ENCODE peak calls at places on chromosomes 4 and X, in five cellular contexts. One of them, this sample, is unnamed.

GRCh38 chr4:94642561-94642866 is 115.2 kb upstream of the BMPR1B start:
- DNase-seq in fibroblast of lung: peak
- DNase-seq in RWPE1: no peak
- DNase-seq in left lung: no peak
- DNase-seq in neural progenitor cell: no peak
- DNase-seq in this sample: no peak

GRCh38 chr4:15951781-15952180 is 11.2 kb downstream of the FGFBP2 start:
- DNase-seq in fibroblast of lung: no peak
- DNase-seq in RWPE1: no peak
- DNase-seq in left lung: no peak
- DNase-seq in neural progenitor cell: no peak
- DNase-seq in this sample: no peak

GRCh38 chr4:94695389-94695788 is 62.4 kb upstream of the BMPR1B start:
- DNase-seq in fibroblast of lung: no peak
- DNase-seq in RWPE1: no peak
- DNase-seq in left lung: no peak
- DNase-seq in neural progenitor cell: no peak
- DNase-seq in this sample: no peak

GRCh38 chrX:140507223-140507981 is 2.5 kb upstream of the SOX3 start:
- DNase-seq in fibroblast of lung: no peak
- DNase-seq in RWPE1: peak
- DNase-seq in left lung: no peak
- DNase-seq in neural progenitor cell: peak
- DNase-seq in this sample: no peak

GRCh38 chrX:16914058-16914457 is 32.4 kb upstream of the REPS2 start:
- DNase-seq in fibroblast of lung: no peak
- DNase-seq in RWPE1: no peak
- DNase-seq in left lung: no peak
- DNase-seq in neural progenitor cell: no peak
- DNase-seq in this sample: no peak

GRCh38 chr4:146124023-146124680 is 51.4 kb upstream of the LSM6 start:
- DNase-seq in fibroblast of lung: peak
- DNase-seq in RWPE1: no peak
- DNase-seq in left lung: no peak
- DNase-seq in neural progenitor cell: peak
- DNase-seq in this sample: no peak

GRCh38 chr4:23135792-23136645 is 443.3 kb downstream of the GBA3 start:
- DNase-seq in fibroblast of lung: peak
- DNase-seq in RWPE1: peak
- DNase-seq in left lung: no peak
- DNase-seq in neural progenitor cell: peak
- DNase-seq in this sample: peak

GRCh38 chrX:40504801-40505605 is 75.8 kb upstream of the ATP6AP2 start:
- DNase-seq in fibroblast of lung: peak
- DNase-seq in RWPE1: no peak
- DNase-seq in left lung: no peak
- DNase-seq in neural progenitor cell: no peak
- DNase-seq in this sample: no peak

GRCh38 chr4:159723341-159724048 is 620.6 kb downstream of the RAPGEF2 start:
- DNase-seq in fibroblast of lung: peak
- DNase-seq in RWPE1: no peak
- DNase-seq in left lung: no peak
- DNase-seq in neural progenitor cell: no peak
- DNase-seq in this sample: no peak

GRCh38 chr4:185903205-185903604 is 91.2 kb upstream of the SORBS2 start:
- DNase-seq in fibroblast of lung: no peak
- DNase-seq in RWPE1: peak
- DNase-seq in left lung: no peak
- DNase-seq in neural progenitor cell: no peak
- DNase-seq in this sample: no peak

GRCh38 chrX:108230562-108230961 is 139.0 kb downstream of the ATG4A start:
- DNase-seq in fibroblast of lung: no peak
- DNase-seq in RWPE1: no peak
- DNase-seq in left lung: no peak
- DNase-seq in neural progenitor cell: no peak
- DNase-seq in this sample: no peak

GRCh38 chrX:28625223-28625622 is 38.0 kb downstream of the IL1RAPL1 start:
- DNase-seq in fibroblast of lung: no peak
- DNase-seq in RWPE1: no peak
- DNase-seq in left lung: no peak
- DNase-seq in neural progenitor cell: peak
- DNase-seq in this sample: no peak

GRCh38 chrX:84340981-84341380 is 153.0 kb upstream of the RPS6KA6 start:
- DNase-seq in fibroblast of lung: peak
- DNase-seq in RWPE1: no peak
- DNase-seq in left lung: no peak
- DNase-seq in neural progenitor cell: no peak
- DNase-seq in this sample: no peak

GRCh38 chrX:57286507-57287251 is at the start of gene FAAH2:
- DNase-seq in fibroblast of lung: no peak
- DNase-seq in RWPE1: peak
- DNase-seq in left lung: peak
- DNase-seq in neural progenitor cell: peak
- DNase-seq in this sample: no peak

GRCh38 chr4:102477657-102478056 is 23.5 kb upstream of the NFKB1 start:
- DNase-seq in fibroblast of lung: no peak
- DNase-seq in RWPE1: no peak
- DNase-seq in left lung: no peak
- DNase-seq in neural progenitor cell: no peak
- DNase-seq in this sample: no peak

GRCh38 chr4:101833455-101833854 is 42.9 kb downstream of the BANK1 start:
- DNase-seq in fibroblast of lung: no peak
- DNase-seq in RWPE1: no peak
- DNase-seq in left lung: no peak
- DNase-seq in neural progenitor cell: no peak
- DNase-seq in this sample: no peak

GRCh38 chr4:45292844-45293243 is 566.5 kb upstream of the GNPDA2 start:
- DNase-seq in fibroblast of lung: no peak
- DNase-seq in RWPE1: no peak
- DNase-seq in left lung: no peak
- DNase-seq in neural progenitor cell: no peak
- DNase-seq in this sample: no peak

GRCh38 chr4:76595435-76595834 is 160.4 kb downstream of the SHROOM3 start:
- DNase-seq in fibroblast of lung: no peak
- DNase-seq in RWPE1: no peak
- DNase-seq in left lung: no peak
- DNase-seq in neural progenitor cell: no peak
- DNase-seq in this sample: no peak

GRCh38 chr4:160143574-160143973 is 1040.7 kb downstream of the RAPGEF2 start:
- DNase-seq in fibroblast of lung: no peak
- DNase-seq in RWPE1: no peak
- DNase-seq in left lung: no peak
- DNase-seq in neural progenitor cell: no peak
- DNase-seq in this sample: no peak

GRCh38 chr4:145843148-145843547 is 95.5 kb downstream of the ZNF827 start:
- DNase-seq in fibroblast of lung: peak
- DNase-seq in RWPE1: peak
- DNase-seq in left lung: no peak
- DNase-seq in neural progenitor cell: no peak
- DNase-seq in this sample: no peak

GRCh38 chrX:23344904-23345271 is 10.2 kb downstream of the PTCHD1 start:
- DNase-seq in fibroblast of lung: no peak
- DNase-seq in RWPE1: no peak
- DNase-seq in left lung: no peak
- DNase-seq in neural progenitor cell: no peak
- DNase-seq in this sample: no peak

GRCh38 chr4:33060873-33061542 is 2340.8 kb downstream of the PCDH7 start:
- DNase-seq in fibroblast of lung: peak
- DNase-seq in RWPE1: peak
- DNase-seq in left lung: no peak
- DNase-seq in neural progenitor cell: peak
- DNase-seq in this sample: peak

GRCh38 chr4:101393256-101393655 is 45.9 kb upstream of the PPP3CA start:
- DNase-seq in fibroblast of lung: peak
- DNase-seq in RWPE1: peak
- DNase-seq in left lung: no peak
- DNase-seq in neural progenitor cell: no peak
- DNase-seq in this sample: no peak

GRCh38 chr4:124499266-124499665 is 213.3 kb downstream of the ANKRD50 start:
- DNase-seq in fibroblast of lung: peak
- DNase-seq in RWPE1: no peak
- DNase-seq in left lung: no peak
- DNase-seq in neural progenitor cell: peak
- DNase-seq in this sample: no peak

GRCh38 chrX:63050225-63050624 is 300.9 kb downstream of the SPIN4 start:
- DNase-seq in fibroblast of lung: no peak
- DNase-seq in RWPE1: no peak
- DNase-seq in left lung: no peak
- DNase-seq in neural progenitor cell: no peak
- DNase-seq in this sample: no peak

GRCh38 chrX:13215729-13216128 is 104.1 kb downstream of the ATXN3L start:
- DNase-seq in fibroblast of lung: peak
- DNase-seq in RWPE1: no peak
- DNase-seq in left lung: no peak
- DNase-seq in neural progenitor cell: no peak
- DNase-seq in this sample: no peak

GRCh38 chr4:242121-242848 is 63.0 kb downstream of the ZNF732 start:
- DNase-seq in fibroblast of lung: peak
- DNase-seq in RWPE1: no peak
- DNase-seq in left lung: peak
- DNase-seq in neural progenitor cell: peak
- DNase-seq in this sample: no peak

GRCh38 chr4:153207027-153207426 is 2.8 kb downstream of the TRIM2 start:
- DNase-seq in fibroblast of lung: no peak
- DNase-seq in RWPE1: no peak
- DNase-seq in left lung: no peak
- DNase-seq in neural progenitor cell: no peak
- DNase-seq in this sample: no peak

GRCh38 chr4:153205757-153206156 is 1.5 kb downstream of the TRIM2 start:
- DNase-seq in fibroblast of lung: peak
- DNase-seq in RWPE1: peak
- DNase-seq in left lung: peak
- DNase-seq in neural progenitor cell: peak
- DNase-seq in this sample: no peak

GRCh38 chr4:153206534-153206933 is 2.3 kb downstream of the TRIM2 start:
- DNase-seq in fibroblast of lung: no peak
- DNase-seq in RWPE1: no peak
- DNase-seq in left lung: no peak
- DNase-seq in neural progenitor cell: peak
- DNase-seq in this sample: no peak

GRCh38 chr4:153209410-153209809 is 5.2 kb downstream of the TRIM2 start:
- DNase-seq in fibroblast of lung: no peak
- DNase-seq in RWPE1: no peak
- DNase-seq in left lung: no peak
- DNase-seq in neural progenitor cell: no peak
- DNase-seq in this sample: no peak

DNA sequence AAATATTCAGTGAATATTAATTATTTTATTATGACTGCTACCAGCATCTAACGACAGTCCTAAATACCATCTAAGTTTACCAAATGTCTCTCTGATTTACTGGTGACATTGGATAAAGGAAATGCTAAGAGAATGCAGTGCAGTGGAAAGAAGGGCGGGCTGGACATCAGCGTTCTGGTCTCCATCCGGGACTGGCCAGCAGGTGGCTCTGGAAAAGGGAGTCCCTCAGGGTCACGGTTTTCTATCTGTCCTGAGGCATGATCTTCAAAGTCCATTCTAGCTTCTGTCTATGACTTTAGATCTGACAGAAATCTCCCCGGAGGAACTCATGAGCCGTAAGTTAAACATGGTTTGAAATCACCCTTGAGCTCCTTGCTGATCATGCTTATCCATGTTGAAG is 3.3 kb downstream of the TRIM2 start:
- DNase-seq in fibroblast of lung: no peak
- DNase-seq in RWPE1: peak
- DNase-seq in left lung: no peak
- DNase-seq in neural progenitor cell: peak
- DNase-seq in this sample: peak
- TF ChIP-seq CTCF in fibroblast of lung: peak
- TF ChIP-seq CTCF in RWPE1: no peak
- TF ChIP-seq CTCF in left lung: peak
- TF ChIP-seq CTCF in neural progenitor cell: peak
- TF ChIP-seq CTCF in this sample: peak

GRCh38 chrX:50448565-50448964 is 22.1 kb downstream of the DGKK start:
- DNase-seq in fibroblast of lung: no peak
- DNase-seq in RWPE1: peak
- DNase-seq in left lung: no peak
- DNase-seq in neural progenitor cell: no peak
- DNase-seq in this sample: no peak
- TF ChIP-seq CTCF in fibroblast of lung: no peak
- TF ChIP-seq CTCF in RWPE1: no peak
- TF ChIP-seq CTCF in left lung: no peak
- TF ChIP-seq CTCF in neural progenitor cell: peak
- TF ChIP-seq CTCF in this sample: no peak

DNA sequence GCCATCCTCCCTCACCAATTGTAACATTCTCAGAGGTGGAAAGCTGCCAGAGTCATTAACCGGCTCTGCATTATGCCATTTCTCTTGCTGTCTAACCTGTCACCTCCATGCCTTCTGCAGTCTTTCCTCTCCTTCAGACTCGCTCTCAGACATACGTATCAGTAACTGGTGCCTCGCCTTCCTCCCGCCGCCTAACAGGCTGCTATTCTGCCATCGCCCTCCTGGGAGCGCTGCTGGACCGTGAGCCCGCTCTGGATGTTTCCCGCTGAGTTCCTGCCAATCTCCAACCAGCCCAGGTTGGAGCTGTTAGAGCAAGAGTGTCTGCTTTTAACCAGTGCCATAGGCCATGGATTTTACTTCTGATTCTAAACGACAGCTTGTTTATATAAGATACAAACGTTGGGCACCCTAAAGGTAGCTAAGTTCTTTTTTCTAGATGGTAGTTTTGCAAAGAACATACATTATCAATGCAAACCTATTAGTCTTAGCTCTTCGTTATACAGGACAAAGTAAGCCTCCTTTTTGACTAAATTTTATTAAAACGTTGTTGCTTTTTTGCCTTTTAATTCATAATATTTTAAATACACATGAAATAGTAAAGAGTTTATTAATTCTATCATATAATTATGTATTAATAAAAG is 59.5 kb upstream of the NEIL3 start:
- DNase-seq in fibroblast of lung: peak
- DNase-seq in RWPE1: peak
- DNase-seq in left lung: peak
- DNase-seq in neural progenitor cell: peak
- DNase-seq in this sample: peak
- TF ChIP-seq CTCF in fibroblast of lung: peak
- TF ChIP-seq CTCF in RWPE1: peak
- TF ChIP-seq CTCF in left lung: peak
- TF ChIP-seq CTCF in neural progenitor cell: peak
- TF ChIP-seq CTCF in this sample: peak

GRCh38 chrX:15646031-15646430 is 18.6 kb downstream of the CLTRN start:
- DNase-seq in fibroblast of lung: no peak
- DNase-seq in RWPE1: no peak
- DNase-seq in left lung: no peak
- DNase-seq in neural progenitor cell: no peak
- DNase-seq in this sample: no peak

GRCh38 chrX:15643786-15644559 is 20.6 kb downstream of the CLTRN start:
- DNase-seq in fibroblast of lung: no peak
- DNase-seq in RWPE1: no peak
- DNase-seq in left lung: no peak
- DNase-seq in neural progenitor cell: no peak
- DNase-seq in this sample: no peak

GRCh38 chrX:15646543-15646942 is 18.1 kb downstream of the CLTRN start:
- DNase-seq in fibroblast of lung: no peak
- DNase-seq in RWPE1: no peak
- DNase-seq in left lung: no peak
- DNase-seq in neural progenitor cell: no peak
- DNase-seq in this sample: no peak

GRCh38 chrX:15644560-15644872 is 20.1 kb downstream of the CLTRN start:
- DNase-seq in fibroblast of lung: no peak
- DNase-seq in RWPE1: no peak
- DNase-seq in left lung: no peak
- DNase-seq in neural progenitor cell: no peak
- DNase-seq in this sample: no peak

GRCh38 chrX:15645266-15645665 is 19.3 kb downstream of the CLTRN start:
- DNase-seq in fibroblast of lung: no peak
- DNase-seq in RWPE1: no peak
- DNase-seq in left lung: no peak
- DNase-seq in neural progenitor cell: peak
- DNase-seq in this sample: no peak
- TF ChIP-seq CTCF in fibroblast of lung: no peak
- TF ChIP-seq CTCF in RWPE1: no peak
- TF ChIP-seq CTCF in left lung: no peak
- TF ChIP-seq CTCF in neural progenitor cell: peak
- TF ChIP-seq CTCF in this sample: no peak